ENCODE peak calls at places on chromosome 13, in four cellular contexts. R is fibroblast of lung, B is SJSA1, W is transverse colon. E is an unnamed sample.

GRCh38 chr13:73995752-73996151 is 138.5 kb downstream of the KLF12 start:
- DNase-seq in B (no peak), R (no peak), W (no peak), E (no peak)

GRCh38 chr13:46374710-46375109 is 12.3 kb downstream of the RUBCNL start:
- DNase-seq in W (no peak), R (no peak), B (no peak), E (no peak)

GRCh38 chr13:78867655-78868054 is 208.7 kb upstream of the OBI1 start:
- DNase-seq in B (no peak), R (no peak), W (no peak), E (no peak)

GRCh38 chr13:75550159-75550567 is 572 bp downstream of the UCHL3 start:
- DNase-seq in W (peak; percentile 41), R (peak; percentile 90), B (peak; percentile 56), E (peak; percentile 59)

GRCh38 chr13:82467626-82468025 is 1414.6 kb downstream of the SLITRK1 start:
- DNase-seq in W (no peak), B (no peak), R (no peak), E (no peak)

GRCh38 chr13:43767351-43767901 is 19.3 kb downstream of the ENOX1 start:
- DNase-seq in B (no peak), R (no peak), W (no peak), E (no peak)

GRCh38 chr13:106129273-106129672 is 406.2 kb downstream of the EFNB2 start:
- DNase-seq in W (no peak), B (no peak), R (no peak), E (no peak)

GRCh38 chr13:44844786-44845185 is 144.5 kb downstream of the NUFIP1 start:
- DNase-seq in B (no peak), W (no peak), R (no peak), E (no peak)

GRCh38 chr13:57878291-57878690 is 246.7 kb downstream of the PCDH17 start:
- DNase-seq in R (peak; percentile 39), B (no peak), W (no peak), E (no peak)

GRCh38 chr13:26440111-26440510 is 117.4 kb upstream of the WASF3 start:
- DNase-seq in W (no peak), R (peak; percentile 57), B (no peak), E (peak; percentile 79)

GRCh38 chr13:110337287-110337686 is 30.2 kb downstream of the COL4A2 start:
- DNase-seq in R (no peak), B (no peak), W (no peak), E (no peak)

GRCh38 chr13:28541966-28542365 is 47.0 kb upstream of the FLT1 start:
- DNase-seq in B (no peak), R (no peak), W (no peak), E (no peak)

GRCh38 chr13:64371045-64371444 is 2859.1 kb downstream of the PCDH9 start:
- DNase-seq in W (no peak), R (peak; percentile 51), B (no peak), E (peak; percentile 54)

GRCh38 chr13:112575680-112576079 is 12.3 kb downstream of the TUBGCP3 start:
- DNase-seq in R (peak; percentile 21), B (no peak), W (no peak), E (peak; percentile 39)

GRCh38 chr13:112576768-112577167 is 11.2 kb downstream of the TUBGCP3 start:
- DNase-seq in B (no peak), R (no peak), W (no peak), E (no peak)

GRCh38 chr13:112576191-112576590 is 11.8 kb downstream of the TUBGCP3 start:
- DNase-seq in B (no peak), R (no peak), W (no peak), E (no peak)

GRCh38 chr13:112574476-112575294 is 13.3 kb downstream of the TUBGCP3 start:
- DNase-seq in W (no peak), B (no peak), R (no peak), E (no peak)

DNA sequence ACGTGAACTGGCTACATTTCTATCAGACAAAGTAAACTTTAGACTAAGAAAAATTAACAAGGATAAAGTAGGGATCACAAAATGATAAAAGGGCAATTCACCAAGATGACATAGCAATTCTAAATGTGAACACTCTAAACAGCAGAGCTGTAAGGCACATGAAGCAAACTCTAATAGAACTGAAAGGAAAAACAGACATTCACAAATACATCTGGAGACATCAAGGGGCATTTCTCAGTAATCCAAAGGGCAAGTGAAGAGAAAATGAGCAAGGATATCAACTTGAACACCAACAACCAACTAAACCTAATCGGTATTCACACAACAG is 12.7 kb downstream of the TUBGCP3 start:
- DNase-seq in W (no peak), B (no peak), R (no peak), E (no peak)
- H3K4me3 ChIP-seq in W (no peak overlapping the region), B (no peak overlapping the region), R (no peak overlapping the region), E (no peak overlapping the region)

GRCh38 chr13:94706854-94707399 is 5.4 kb downstream of the SOX21 start:
- DNase-seq in B (no peak), R (no peak), W (no peak), E (no peak)

GRCh38 chr13:94708971-94709614 is 3.3 kb downstream of the SOX21 start:
- DNase-seq in W (no peak), R (no peak), B (no peak), E (no peak)

GRCh38 chr13:94708031-94708571 is 4.2 kb downstream of the SOX21 start:
- DNase-seq in W (no peak), B (no peak), R (no peak), E (no peak)

GRCh38 chr13:94706101-94706853 is 6.1 kb downstream of the SOX21 start:
- DNase-seq in W (no peak), B (no peak), R (no peak), E (no peak)

DNA sequence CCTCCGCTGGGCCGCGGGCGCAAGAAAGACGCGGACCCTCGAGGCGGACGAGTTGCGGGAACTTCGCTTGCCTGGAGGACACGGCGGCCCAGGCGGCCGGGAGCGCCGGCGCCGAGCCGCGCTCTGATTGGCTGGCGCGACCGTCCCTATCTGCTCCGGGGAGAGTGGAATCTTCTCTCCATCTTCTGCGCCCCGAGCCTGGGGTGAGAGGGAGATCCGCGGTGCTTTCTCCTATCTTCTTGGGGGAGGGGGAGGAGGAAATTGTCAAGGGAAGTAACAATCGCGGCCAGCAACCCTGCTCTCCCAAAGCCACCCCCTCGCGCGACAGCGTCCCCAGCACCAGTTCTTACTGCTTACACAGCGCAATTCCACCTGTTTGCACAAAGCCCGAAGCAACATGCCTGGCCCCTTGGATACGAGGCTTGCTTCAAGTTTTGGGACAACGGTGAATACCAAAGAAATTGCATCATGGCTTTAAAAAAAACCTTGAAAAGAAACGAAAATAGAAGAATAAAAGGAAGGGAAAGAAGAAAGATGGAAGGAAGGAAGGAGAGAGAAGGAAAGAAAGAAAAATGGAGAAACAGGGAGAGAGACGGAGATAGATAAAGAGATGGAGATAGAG is 4.8 kb downstream of the SOX21 start:
- DNase-seq in R (no peak), W (no peak), B (no peak), E (no peak)
- H3K27me3 ChIP-seq in R (peaks cover 88% of the 10 kb centered on the region), W (peaks cover 100% of the 10 kb centered on the region), B (peaks cover 51% of the 10 kb centered on the region), E (peaks cover 82% of the 10 kb centered on the region)

DNA sequence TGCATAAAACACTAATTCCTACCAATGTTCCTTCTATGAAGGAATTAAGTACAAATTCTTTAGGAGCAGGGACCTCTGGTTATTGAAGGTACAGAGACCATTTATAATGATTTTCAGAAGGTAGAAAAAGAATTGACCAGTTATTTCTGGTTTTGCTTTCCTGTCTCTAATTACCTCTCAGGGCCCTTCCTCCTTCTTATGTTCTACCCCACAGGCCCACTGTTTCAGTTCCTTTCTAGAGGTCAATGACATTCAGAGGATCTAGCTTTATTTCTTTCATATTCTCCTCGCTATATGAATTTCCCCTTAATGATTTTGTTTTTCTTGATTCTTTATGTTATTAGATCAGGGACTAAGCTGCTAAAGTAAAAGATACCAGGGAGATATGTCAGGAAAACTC is 345.0 kb upstream of the SPRY2 start:
- DNase-seq in R (no peak), B (no peak), W (no peak), E (no peak)
- H3K9me3 ChIP-seq in R (no peaks in the 10 kb centered on the region), B (peaks cover 9% of the 10 kb centered on the region), W (no peaks in the 10 kb centered on the region), E (no peaks in the 10 kb centered on the region)

DNA sequence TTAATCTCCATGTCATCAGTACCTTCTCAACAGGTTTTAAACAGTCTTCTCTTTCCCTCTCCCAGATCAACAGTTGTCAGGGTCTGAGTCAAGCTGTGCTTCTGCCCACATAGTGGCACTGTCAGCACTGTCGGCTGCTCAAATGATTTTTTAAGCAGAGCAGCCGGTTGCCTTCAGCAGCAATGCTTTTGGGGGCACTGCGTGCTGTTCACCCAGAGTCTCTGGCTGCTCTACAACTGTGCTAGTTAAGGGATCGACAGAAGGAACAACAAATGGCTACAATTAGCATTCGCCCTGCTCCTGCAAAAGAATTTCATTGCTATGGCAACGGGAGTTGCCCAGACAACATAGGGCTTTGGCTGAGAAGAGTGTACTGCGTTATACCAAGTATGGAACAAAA is 412.9 kb downstream of the DIAPH3 start:
- DNase-seq in B (no peak), W (no peak), R (peak; percentile 86), E (no peak)
- H3K4me3 ChIP-seq in B (no peak overlapping the region), W (no peak overlapping the region), R (no peak overlapping the region), E (no peak overlapping the region)

GRCh38 chr13:72542241-72542640 is 185.2 kb downstream of the MZT1 start:
- DNase-seq in R (no peak), B (no peak), W (no peak), E (no peak)
- H3K27me3 ChIP-seq in R (no peaks in the 10 kb centered on the region), B (no peaks in the 10 kb centered on the region), W (no peaks in the 10 kb centered on the region), E (no peaks in the 10 kb centered on the region)

DNA sequence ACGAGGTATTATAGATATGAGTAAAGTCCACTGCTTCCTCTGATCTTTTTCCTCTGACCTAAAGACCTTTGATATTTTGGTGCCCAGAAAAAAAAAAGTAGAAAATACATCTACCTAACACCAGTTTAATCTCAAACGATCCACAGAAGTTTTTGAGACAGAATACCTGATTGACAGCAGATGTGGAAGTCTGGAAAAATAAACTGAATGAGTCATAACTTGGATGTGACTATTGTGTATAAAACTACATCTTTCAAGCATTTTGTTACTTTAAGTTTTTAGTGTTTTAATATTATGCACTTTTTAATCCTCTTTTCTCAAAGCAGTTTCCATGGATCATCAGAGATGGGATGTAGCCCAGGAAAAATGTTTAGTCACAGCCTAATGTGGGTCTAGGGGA is 216.1 kb downstream of the SLITRK1 start:
- DNase-seq in R (peak; percentile 15), B (no peak), W (no peak), E (no peak)
- H3K9me3 ChIP-seq in R (no peaks in the 10 kb centered on the region), B (peaks cover 11% of the 10 kb centered on the region), W (no peaks in the 10 kb centered on the region), E (peaks cover 9% of the 10 kb centered on the region)

GRCh38 chr13:83881917-83882625 is at the start of gene SLITRK1:
- DNase-seq in W (no peak), B (no peak), R (peak; percentile 74), E (peak; percentile 77)
- H3K4me3 ChIP-seq in W (no peak within 1 kb of the TSS), B (no peak within 1 kb of the TSS), R (no peak within 1 kb of the TSS), E (peak within 1 kb of the TSS; percentile 44)

GRCh38 chr13:99903140-99903539 is 68.4 kb downstream of the ZIC5 start:
- DNase-seq in W (no peak), B (no peak), R (no peak), E (no peak)

GRCh38 chr13:99900960-99901359 is 70.6 kb downstream of the ZIC5 start:
- DNase-seq in R (no peak), W (no peak), B (no peak), E (no peak)

GRCh38 chr13:99905224-99905623 is 66.3 kb downstream of the ZIC5 start:
- DNase-seq in B (no peak), W (no peak), R (no peak), E (no peak)

GRCh38 chr13:99905814-99906213 is 65.8 kb downstream of the ZIC5 start:
- DNase-seq in W (no peak), R (no peak), B (no peak), E (no peak)

DNA sequence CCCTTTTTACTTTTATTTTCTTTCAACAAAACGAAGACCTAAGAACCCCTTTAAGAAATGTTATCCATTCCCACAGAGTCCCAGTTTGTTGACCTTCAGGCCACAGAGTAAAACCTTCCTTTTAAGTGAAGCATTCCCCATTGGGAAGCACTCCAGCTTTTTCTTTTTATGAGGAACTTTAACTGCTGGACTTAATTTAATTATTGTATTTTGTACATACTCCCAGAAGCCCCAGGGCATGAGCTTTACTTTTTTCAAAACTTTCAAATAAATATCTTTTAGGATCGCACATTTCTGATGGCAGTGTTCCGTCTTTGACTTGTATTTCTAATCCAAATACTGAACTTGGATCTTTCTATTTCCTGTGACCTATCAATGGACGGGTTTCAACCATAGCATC is 68.9 kb downstream of the ZIC5 start:
- DNase-seq in R (no peak), W (no peak), B (no peak), E (no peak)
- H3K27me3 ChIP-seq in R (peaks cover 4% of the 10 kb centered on the region), W (peaks cover 48% of the 10 kb centered on the region), B (peaks cover 85% of the 10 kb centered on the region), E (no peaks in the 10 kb centered on the region)